ENCODE peak calls at places on chromosomes 7 and 10, in nine cellular contexts. W is body of pancreas, F is fibroblast of lung, H is cardiac muscle cell, O is lower lobe of right lung, I is Peyer's patch, C is hepatocyte, Y is lung, M is left ventricle myocardium inferior. V is an unnamed sample. For H3K9me3, the result is how much of the 10 kb centered on the place peaks cover.

GRCh38 chr10:126387931-126388911 is at the start of gene ADAM12:
- DNase-seq in O (no peak), M (peak), F (peak), C (peak), Y (no peak), H (peak), I (no peak), W (peak), V (no peak)

GRCh38 chr10:96401036-96401435 is 42.2 kb upstream of the OPALIN start:
- DNase-seq in W (no peak), F (no peak), O (no peak), M (no peak), C (no peak), Y (no peak), H (no peak), I (no peak), V (no peak)

GRCh38 chr10:16520900-16521299 is 779 bp downstream of the C1QL3 start:
- DNase-seq in F (peak), I (peak), O (no peak), H (peak), M (peak), C (peak), Y (no peak), W (no peak), V (no peak)

GRCh38 chr10:50651808-50652207 is 28.1 kb upstream of the SGMS1 start:
- DNase-seq in I (no peak), H (no peak), W (no peak), Y (no peak), F (peak), C (no peak), O (no peak), M (no peak), V (no peak)

GRCh38 chr10:113409147-113409546 is 143.7 kb upstream of the HABP2 start:
- DNase-seq in Y (no peak), W (no peak), C (no peak), H (no peak), I (no peak), F (no peak), O (no peak), M (no peak), V (no peak)

GRCh38 chr10:115761166-115761565 is 511.8 kb downstream of the GFRA1 start:
- DNase-seq in O (no peak), C (no peak), M (no peak), F (no peak), Y (no peak), I (no peak), W (no peak), H (no peak), V (no peak)

GRCh38 chr7:124310934-124311390 is 278.1 kb upstream of the TMEM229A start:
- DNase-seq in H (peak), C (no peak), O (no peak), I (no peak), W (no peak), Y (no peak), M (no peak), F (peak), V (no peak)

GRCh38 chr10:80596391-80597257 is 58.9 kb downstream of the SH2D4B start:
- DNase-seq in O (peak), I (no peak), M (no peak), H (peak), Y (no peak), W (peak), C (peak), F (peak), V (no peak)

GRCh38 chr10:117534321-117535044 is 8.1 kb upstream of the EMX2 start:
- DNase-seq in O (no peak), I (peak), F (no peak), C (peak), W (no peak), Y (no peak), M (no peak), H (no peak), V (no peak)

GRCh38 chr10:81534991-81535390 is 340.0 kb upstream of the NRG3 start:
- DNase-seq in I (no peak), Y (no peak), O (no peak), W (no peak), M (no peak), H (peak), C (no peak), F (no peak), V (no peak)

GRCh38 chr10:131062621-131063260 is 248.8 kb downstream of the TCERG1L start:
- DNase-seq in M (no peak), Y (no peak), H (no peak), F (no peak), I (no peak), W (no peak), C (no peak), O (no peak), V (no peak)

GRCh38 chr7:136953386-136953785 is 84.9 kb downstream of the CHRM2 start:
- DNase-seq in I (no peak), H (no peak), O (no peak), C (no peak), Y (no peak), W (no peak), M (no peak), F (peak), V (no peak)

GRCh38 chr10:78769526-78769925 is 299.2 kb upstream of the ZMIZ1 start:
- DNase-seq in M (no peak), I (no peak), H (no peak), Y (no peak), F (no peak), C (no peak), O (no peak), W (no peak), V (no peak)

GRCh38 chr7:103866919-103867318 is 122.5 kb downstream of the RELN start:
- DNase-seq in F (no peak), H (no peak), C (no peak), Y (no peak), O (no peak), M (no peak), I (no peak), W (no peak), V (no peak)

GRCh38 chr7:71480814-71481213 is 348.9 kb downstream of the GALNT17 start:
- DNase-seq in O (no peak), H (no peak), I (no peak), W (no peak), C (no peak), Y (no peak), F (no peak), M (no peak), V (no peak)

GRCh38 chr7:71486414-71486813 is 354.5 kb downstream of the GALNT17 start:
- DNase-seq in H (no peak), C (no peak), W (no peak), O (no peak), Y (no peak), M (no peak), I (no peak), F (no peak), V (no peak)

GRCh38 chr7:71482284-71482683 is 350.3 kb downstream of the GALNT17 start:
- DNase-seq in I (no peak), M (no peak), H (no peak), C (no peak), W (no peak), F (no peak), Y (peak), O (peak), V (no peak)

GRCh38 chr7:71486856-71487628 is 355.1 kb downstream of the GALNT17 start:
- DNase-seq in Y (no peak), W (peak), O (no peak), M (peak), C (peak), F (peak), I (no peak), H (no peak), V (no peak)

DNA sequence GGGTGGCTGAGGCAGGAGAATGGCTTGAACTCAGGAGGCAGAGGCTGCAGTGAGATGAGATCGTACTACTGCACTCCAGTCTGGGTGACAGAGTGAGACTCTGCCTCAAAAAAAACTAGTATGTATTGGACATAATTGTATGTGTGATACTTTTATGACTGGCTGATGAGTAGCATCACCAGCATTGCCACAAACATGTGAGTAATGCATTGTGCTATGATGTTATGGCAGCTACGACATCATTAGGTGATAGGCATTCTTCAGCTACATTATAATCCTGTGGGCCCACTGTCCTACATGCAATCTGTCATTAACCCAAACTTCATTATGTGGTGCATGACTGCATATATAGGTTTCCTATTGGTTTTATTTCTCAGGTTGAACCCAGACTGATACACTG is 352.4 kb downstream of the GALNT17 start:
- DNase-seq in Y (no peak), W (no peak), F (no peak), I (no peak), M (no peak), H (no peak), O (no peak), C (no peak), V (no peak)
- H3K9me3 ChIP-seq in Y (under half), W (under half), F (under half), I (under half), M (under half), H (under half), O (under half), C (under half), V (under half)

GRCh38 chr10:72976886-72977285 is 22.3 kb upstream of the PLA2G12B start:
- DNase-seq in F (no peak), M (no peak), O (no peak), I (no peak), W (no peak), H (no peak), Y (no peak), C (no peak), V (no peak)
- H3K9me3 ChIP-seq in F (under half), M (half or more), O (under half), I (under half), W (under half), H (under half), Y (under half), C (under half), V (under half)

GRCh38 chr7:156174428-156174827 is 362.2 kb upstream of the SHH start:
- DNase-seq in F (no peak), M (no peak), Y (no peak), H (no peak), I (no peak), W (no peak), C (no peak), O (no peak), V (no peak)

GRCh38 chr7:156175003-156175402 is 362.7 kb upstream of the SHH start:
- DNase-seq in M (no peak), Y (no peak), C (no peak), I (no peak), H (no peak), W (no peak), O (no peak), F (no peak), V (no peak)

GRCh38 chr7:156173346-156173745 is 361.1 kb upstream of the SHH start:
- DNase-seq in I (no peak), W (no peak), C (no peak), Y (no peak), H (no peak), O (no peak), M (no peak), F (no peak), V (no peak)

GRCh38 chr7:156173748-156174353 is 361.6 kb upstream of the SHH start:
- DNase-seq in H (no peak), I (no peak), Y (no peak), C (no peak), O (no peak), F (no peak), W (no peak), M (no peak), V (no peak)

DNA sequence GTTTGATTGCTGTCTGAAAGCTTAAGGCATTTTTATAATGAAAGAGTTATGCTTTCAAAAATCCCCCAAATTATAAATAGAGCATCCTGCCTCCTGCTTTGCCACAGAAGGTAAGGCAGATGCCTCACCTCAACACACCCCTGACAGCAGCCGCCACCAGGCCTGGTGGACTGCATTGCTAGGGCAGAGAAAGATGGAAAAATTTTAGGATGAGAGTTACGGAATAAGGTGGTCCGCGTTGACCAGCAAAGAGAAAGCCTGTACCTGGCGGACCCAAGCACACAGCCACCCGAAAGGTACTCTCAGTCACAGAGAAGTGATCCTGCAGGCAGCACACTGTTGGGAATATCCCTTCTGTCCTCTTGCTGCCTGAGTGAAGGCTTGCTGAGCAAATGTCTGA is 360.4 kb upstream of the SHH start:
- DNase-seq in W (no peak), M (no peak), H (no peak), Y (no peak), C (no peak), I (no peak), O (no peak), F (no peak), V (no peak)
- H3K9me3 ChIP-seq in W (under half), M (under half), H (under half), Y (under half), C (under half), I (under half), O (under half), F (under half), V (under half)

GRCh38 chr7:154905615-154906014 is 97.3 kb downstream of the PAXIP1 start:
- DNase-seq in F (no peak), C (no peak), I (no peak), M (no peak), Y (no peak), H (no peak), O (no peak), W (no peak), V (no peak)
- H3K9me3 ChIP-seq in F (under half), C (under half), I (under half), M (under half), Y (under half), H (under half), O (under half), W (under half), V (under half)

DNA sequence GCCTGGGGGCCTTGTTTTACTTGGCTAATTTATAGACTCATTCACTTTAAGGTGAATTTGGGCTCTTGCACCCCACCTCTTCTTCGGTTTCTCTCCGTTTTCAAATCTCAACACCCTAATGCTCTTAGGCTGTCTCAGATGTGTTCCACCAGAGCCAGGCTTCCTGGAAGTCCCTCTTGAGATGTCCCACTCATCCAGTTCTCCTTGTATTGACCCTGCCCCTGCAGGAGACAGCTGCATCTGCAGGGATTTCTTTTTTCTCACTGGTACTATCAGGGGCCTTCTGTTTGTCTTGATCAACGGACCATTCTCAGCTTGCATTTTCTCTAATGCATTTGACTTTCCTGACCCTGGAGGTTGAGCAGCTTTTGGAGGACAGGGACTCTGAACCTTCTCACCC is 279.5 kb downstream of the GALNT17 start:
- DNase-seq in M (no peak), W (no peak), H (no peak), I (no peak), O (no peak), F (no peak), Y (no peak), C (no peak), V (no peak)
- H3K9me3 ChIP-seq in M (under half), W (under half), H (under half), I (under half), O (under half), F (under half), Y (under half), C (under half), V (under half)

GRCh38 chr7:56493704-56494450 is 377.7 kb upstream of the NUPR2 start:
- DNase-seq in W (no peak), H (no peak), O (no peak), F (no peak), I (no peak), M (no peak), Y (no peak), C (no peak), V (no peak)
- H3K9me3 ChIP-seq in W (under half), H (under half), O (under half), F (under half), I (under half), M (half or more), Y (under half), C (under half), V (under half)

DNA sequence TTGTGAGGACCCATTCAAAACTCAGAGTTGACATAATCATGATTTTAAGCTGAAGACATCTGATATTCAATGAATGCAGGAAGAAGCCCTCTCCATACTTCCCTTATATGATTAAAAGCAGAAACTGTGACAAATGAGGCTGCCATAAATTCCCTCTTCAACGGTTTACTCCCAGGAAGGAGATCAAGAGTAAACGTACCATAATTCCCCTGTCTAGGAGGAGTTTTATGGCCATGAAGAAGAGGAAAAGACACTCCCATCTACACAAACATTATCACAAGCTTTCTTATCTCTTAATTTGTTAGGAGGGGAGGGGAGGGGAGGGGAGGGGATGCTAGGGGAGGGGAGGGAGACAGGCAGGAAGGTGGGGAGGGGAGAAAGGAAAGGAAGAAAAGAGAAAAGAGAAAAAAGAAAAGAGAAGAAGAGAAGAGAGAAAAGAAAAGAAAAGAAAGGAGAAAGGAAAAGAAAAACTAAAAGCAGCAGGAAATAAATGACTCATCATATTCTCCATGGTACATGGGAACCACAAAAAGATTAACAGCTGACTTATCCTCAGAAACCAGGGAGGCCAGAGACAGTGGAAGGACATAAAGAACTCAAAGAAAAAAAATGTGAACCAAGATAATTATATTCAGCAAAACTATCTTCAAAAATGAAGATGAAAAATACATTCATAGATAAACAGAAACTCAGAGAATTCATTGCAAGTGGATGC is 121.6 kb downstream of the ALOX5 start:
- DNase-seq in C (no peak), H (no peak), O (no peak), M (no peak), W (no peak), F (peak), I (no peak), Y (no peak), V (no peak)
- H3K9me3 ChIP-seq in C (under half), H (under half), O (under half), M (under half), W (under half), F (under half), I (under half), Y (under half), V (under half)

GRCh38 chr10:34186740-34187139 is 628.4 kb downstream of the PARD3 start:
- DNase-seq in Y (no peak), I (no peak), M (no peak), O (no peak), F (no peak), C (no peak), H (no peak), W (no peak), V (no peak)
- H3K9me3 ChIP-seq in Y (under half), I (under half), M (under half), O (under half), F (under half), C (under half), H (under half), W (under half), V (under half)

DNA sequence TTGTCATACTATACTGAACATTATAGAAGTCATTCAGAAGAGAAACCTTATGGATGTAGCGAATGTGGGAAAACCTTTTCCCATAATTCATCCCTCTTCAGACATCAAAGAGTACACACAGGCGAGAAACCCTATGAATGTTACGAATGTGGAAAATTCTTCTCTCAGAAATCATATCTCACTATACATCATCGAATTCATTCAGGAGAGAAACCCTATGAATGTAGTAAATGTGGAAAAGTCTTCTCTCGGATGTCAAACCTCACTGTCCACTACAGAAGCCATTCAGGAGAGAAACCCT is 19.4 kb downstream of the RBAK start:
- DNase-seq in W (no peak), F (no peak), Y (no peak), I (no peak), M (no peak), O (no peak), H (no peak), C (no peak), V (no peak)
- H3K9me3 ChIP-seq in W (under half), F (under half), Y (half or more), I (half or more), M (half or more), O (half or more), H (under half), C (half or more), V (half or more)

DNA sequence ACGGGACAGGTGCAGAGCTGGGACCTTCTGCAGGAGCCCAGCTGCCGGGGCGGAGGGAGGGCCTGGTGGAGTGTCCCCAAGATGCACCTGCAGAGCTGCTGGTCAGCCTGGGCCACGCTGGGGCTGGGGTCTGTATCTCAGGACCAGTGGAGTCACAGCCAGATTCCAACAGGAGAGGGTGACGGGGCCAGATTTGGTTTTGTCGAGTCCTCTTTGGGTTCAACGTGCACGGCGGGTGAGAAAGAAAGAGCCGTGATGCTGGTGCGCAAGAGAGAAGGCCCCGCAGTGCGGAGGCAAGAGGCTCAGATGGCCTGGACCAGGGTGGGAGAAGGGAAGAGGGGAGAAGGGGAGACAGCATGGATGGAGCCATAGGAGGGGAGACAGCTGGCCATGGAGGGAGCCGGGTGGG is 462.9 kb downstream of the PTPRN2 start:
- DNase-seq in M (no peak), O (no peak), C (no peak), Y (no peak), F (no peak), I (no peak), W (no peak), H (no peak), V (no peak)
- H3K9me3 ChIP-seq in M (under half), O (under half), C (under half), Y (under half), F (under half), I (under half), W (under half), H (under half), V (under half)

V was measured in T-helper 17 cell.